ENCODE peak calls at places on chromosomes 2 and 18, in five cellular contexts. One of them, this sample, is unnamed.

GRCh38 chr18:38297910-38298309 is 732.3 kb upstream of the CELF4 start:
- DNase-seq in EL: no peak
- DNase-seq in activated CD8-positive, alpha-beta T cell treated with anti-CD3 and anti-CD28 coated beads for 36 hours: no peak
- DNase-seq in Karpas-422: no peak
- DNase-seq in RPMI8226: no peak
- DNase-seq in this sample: no peak

GRCh38 chr18:14905350-14905749 is 157.4 kb downstream of the ANKRD30B start:
- DNase-seq in Karpas-422: no peak
- DNase-seq in EL: no peak
- DNase-seq in activated CD8-positive, alpha-beta T cell treated with anti-CD3 and anti-CD28 coated beads for 36 hours: no peak
- DNase-seq in RPMI8226: no peak
- DNase-seq in this sample: no peak

GRCh38 chr2:216858312-216858711 is 1.6 kb downstream of the TNP1 start:
- DNase-seq in activated CD8-positive, alpha-beta T cell treated with anti-CD3 and anti-CD28 coated beads for 36 hours: peak; percentile 66
- DNase-seq in Karpas-422: no peak
- DNase-seq in EL: peak; percentile 65
- DNase-seq in RPMI8226: no peak
- DNase-seq in this sample: no peak

GRCh38 chr2:42071762-42072161 is 23.9 kb downstream of the PKDCC start:
- DNase-seq in Karpas-422: no peak
- DNase-seq in EL: no peak
- DNase-seq in activated CD8-positive, alpha-beta T cell treated with anti-CD3 and anti-CD28 coated beads for 36 hours: no peak
- DNase-seq in RPMI8226: no peak
- DNase-seq in this sample: peak; percentile 86

GRCh38 chr18:9755603-9756002 is 47.5 kb downstream of the RAB31 start:
- DNase-seq in EL: no peak
- DNase-seq in RPMI8226: no peak
- DNase-seq in activated CD8-positive, alpha-beta T cell treated with anti-CD3 and anti-CD28 coated beads for 36 hours: no peak
- DNase-seq in Karpas-422: no peak
- DNase-seq in this sample: no peak

GRCh38 chr2:124317628-124318027 is 292.5 kb downstream of the CNTNAP5 start:
- DNase-seq in Karpas-422: peak; percentile 53
- DNase-seq in activated CD8-positive, alpha-beta T cell treated with anti-CD3 and anti-CD28 coated beads for 36 hours: no peak
- DNase-seq in RPMI8226: no peak
- DNase-seq in EL: no peak
- DNase-seq in this sample: no peak

GRCh38 chr2:176002684-176003225 is 688 bp upstream of the LNPK start:
- DNase-seq in Karpas-422: no peak
- DNase-seq in EL: peak; percentile 19
- DNase-seq in activated CD8-positive, alpha-beta T cell treated with anti-CD3 and anti-CD28 coated beads for 36 hours: no peak
- DNase-seq in RPMI8226: no peak
- DNase-seq in this sample: no peak

GRCh38 chr18:13541621-13542519 is 184.5 kb downstream of the FAM210A start:
- DNase-seq in EL: no peak
- DNase-seq in activated CD8-positive, alpha-beta T cell treated with anti-CD3 and anti-CD28 coated beads for 36 hours: no peak
- DNase-seq in Karpas-422: no peak
- DNase-seq in RPMI8226: no peak
- DNase-seq in this sample: no peak

GRCh38 chr2:70964596-70965386 is 13.6 kb upstream of the ANKRD53 start:
- DNase-seq in Karpas-422: peak; percentile 94
- DNase-seq in activated CD8-positive, alpha-beta T cell treated with anti-CD3 and anti-CD28 coated beads for 36 hours: peak; percentile 89
- DNase-seq in RPMI8226: peak; percentile 86
- DNase-seq in EL: peak; percentile 68
- DNase-seq in this sample: peak; percentile 65

GRCh38 chr2:223751012-223751411 is 86.4 kb downstream of the AP1S3 start:
- DNase-seq in Karpas-422: no peak
- DNase-seq in activated CD8-positive, alpha-beta T cell treated with anti-CD3 and anti-CD28 coated beads for 36 hours: no peak
- DNase-seq in EL: peak; percentile 74
- DNase-seq in RPMI8226: no peak
- DNase-seq in this sample: peak; percentile 5

GRCh38 chr2:104025296-104025695 is 828.6 kb upstream of the POU3F3 start:
- DNase-seq in EL: no peak
- DNase-seq in Karpas-422: no peak
- DNase-seq in RPMI8226: no peak
- DNase-seq in activated CD8-positive, alpha-beta T cell treated with anti-CD3 and anti-CD28 coated beads for 36 hours: no peak
- DNase-seq in this sample: no peak

GRCh38 chr2:215189393-215189792 is 51.0 kb upstream of the ABCA12 start:
- DNase-seq in Karpas-422: no peak
- DNase-seq in activated CD8-positive, alpha-beta T cell treated with anti-CD3 and anti-CD28 coated beads for 36 hours: no peak
- DNase-seq in RPMI8226: no peak
- DNase-seq in EL: no peak
- DNase-seq in this sample: no peak

GRCh38 chr2:215680605-215681598 is 245.0 kb upstream of the FN1 start:
- DNase-seq in Karpas-422: no peak
- DNase-seq in activated CD8-positive, alpha-beta T cell treated with anti-CD3 and anti-CD28 coated beads for 36 hours: peak; percentile 51
- DNase-seq in EL: peak; percentile 67
- DNase-seq in RPMI8226: peak; percentile 28
- DNase-seq in this sample: peak; percentile 97

GRCh38 chr2:215736653-215737290 is 276.6 kb downstream of the MREG start:
- DNase-seq in activated CD8-positive, alpha-beta T cell treated with anti-CD3 and anti-CD28 coated beads for 36 hours: no peak
- DNase-seq in EL: peak; percentile 53
- DNase-seq in Karpas-422: peak; percentile 46
- DNase-seq in RPMI8226: no peak
- DNase-seq in this sample: peak; percentile 85

GRCh38 chr18:65235966-65236634 is 514.7 kb upstream of the CDH7 start:
- DNase-seq in EL: no peak
- DNase-seq in activated CD8-positive, alpha-beta T cell treated with anti-CD3 and anti-CD28 coated beads for 36 hours: no peak
- DNase-seq in Karpas-422: no peak
- DNase-seq in RPMI8226: peak; percentile 85
- DNase-seq in this sample: no peak

GRCh38 chr18:66560092-66560491 is 43.8 kb downstream of the CDH19 start:
- DNase-seq in activated CD8-positive, alpha-beta T cell treated with anti-CD3 and anti-CD28 coated beads for 36 hours: peak; percentile 1
- DNase-seq in Karpas-422: peak; percentile 62
- DNase-seq in RPMI8226: peak; percentile 56
- DNase-seq in EL: no peak
- DNase-seq in this sample: no peak

GRCh38 chr2:12716250-12717190 is at the start of gene TRIB2:
- DNase-seq in EL: peak; percentile 87
- DNase-seq in Karpas-422: peak; percentile 96
- DNase-seq in RPMI8226: peak; percentile 84
- DNase-seq in activated CD8-positive, alpha-beta T cell treated with anti-CD3 and anti-CD28 coated beads for 36 hours: peak; percentile 87
- DNase-seq in this sample: peak; percentile 87

GRCh38 chr2:201924453-201924852 is 109.2 kb upstream of the FZD7 start:
- DNase-seq in activated CD8-positive, alpha-beta T cell treated with anti-CD3 and anti-CD28 coated beads for 36 hours: no peak
- DNase-seq in RPMI8226: no peak
- DNase-seq in EL: no peak
- DNase-seq in Karpas-422: no peak
- DNase-seq in this sample: no peak

GRCh38 chr2:128271186-128271890 is 47.3 kb downstream of the HS6ST1 start:
- DNase-seq in Karpas-422: no peak
- DNase-seq in activated CD8-positive, alpha-beta T cell treated with anti-CD3 and anti-CD28 coated beads for 36 hours: no peak
- DNase-seq in RPMI8226: no peak
- DNase-seq in EL: no peak
- DNase-seq in this sample: no peak

GRCh38 chr2:154698238-154698788 is at the start of gene KCNJ3:
- DNase-seq in RPMI8226: no peak
- DNase-seq in EL: no peak
- DNase-seq in Karpas-422: no peak
- DNase-seq in activated CD8-positive, alpha-beta T cell treated with anti-CD3 and anti-CD28 coated beads for 36 hours: no peak
- DNase-seq in this sample: no peak

GRCh38 chr18:63051928-63052327 is 267.6 kb downstream of the BCL2 start:
- DNase-seq in RPMI8226: no peak
- DNase-seq in activated CD8-positive, alpha-beta T cell treated with anti-CD3 and anti-CD28 coated beads for 36 hours: no peak
- DNase-seq in Karpas-422: no peak
- DNase-seq in EL: no peak
- DNase-seq in this sample: no peak

GRCh38 chr2:118942012-118942411 is at the start of gene MARCO:
- DNase-seq in Karpas-422: no peak
- DNase-seq in RPMI8226: no peak
- DNase-seq in EL: no peak
- DNase-seq in activated CD8-positive, alpha-beta T cell treated with anti-CD3 and anti-CD28 coated beads for 36 hours: no peak
- DNase-seq in this sample: no peak

GRCh38 chr2:176004925-176005324 is 2.9 kb upstream of the LNPK start:
- DNase-seq in activated CD8-positive, alpha-beta T cell treated with anti-CD3 and anti-CD28 coated beads for 36 hours: no peak
- DNase-seq in EL: no peak
- DNase-seq in Karpas-422: no peak
- DNase-seq in RPMI8226: no peak
- DNase-seq in this sample: no peak

GRCh38 chr18:70195852-70196434 is 9.5 kb downstream of the RTTN start:
- DNase-seq in EL: peak; percentile 51
- DNase-seq in Karpas-422: peak; percentile 82
- DNase-seq in activated CD8-positive, alpha-beta T cell treated with anti-CD3 and anti-CD28 coated beads for 36 hours: peak; percentile 30
- DNase-seq in RPMI8226: peak; percentile 52
- DNase-seq in this sample: peak; percentile 60

GRCh38 chr2:201938151-201938815 is 95.4 kb upstream of the FZD7 start:
- DNase-seq in EL: no peak
- DNase-seq in RPMI8226: no peak
- DNase-seq in activated CD8-positive, alpha-beta T cell treated with anti-CD3 and anti-CD28 coated beads for 36 hours: no peak
- DNase-seq in Karpas-422: no peak
- DNase-seq in this sample: no peak

GRCh38 chr2:105934467-105934866 is 189.8 kb downstream of the NCK2 start:
- DNase-seq in RPMI8226: no peak
- DNase-seq in activated CD8-positive, alpha-beta T cell treated with anti-CD3 and anti-CD28 coated beads for 36 hours: peak; percentile 72
- DNase-seq in EL: no peak
- DNase-seq in Karpas-422: no peak
- DNase-seq in this sample: no peak

GRCh38 chr2:1521191-1521877 is 108.1 kb downstream of the TPO start:
- DNase-seq in EL: no peak
- DNase-seq in activated CD8-positive, alpha-beta T cell treated with anti-CD3 and anti-CD28 coated beads for 36 hours: no peak
- DNase-seq in Karpas-422: no peak
- DNase-seq in RPMI8226: no peak
- DNase-seq in this sample: no peak

GRCh38 chr2:19796036-19796703 is 105.6 kb downstream of the TTC32 start:
- DNase-seq in activated CD8-positive, alpha-beta T cell treated with anti-CD3 and anti-CD28 coated beads for 36 hours: no peak
- DNase-seq in Karpas-422: no peak
- DNase-seq in RPMI8226: no peak
- DNase-seq in EL: peak; percentile 89
- DNase-seq in this sample: peak; percentile 94

GRCh38 chr2:132404056-132404455 is 12.5 kb upstream of the GPR39 start:
- DNase-seq in activated CD8-positive, alpha-beta T cell treated with anti-CD3 and anti-CD28 coated beads for 36 hours: no peak
- DNase-seq in EL: no peak
- DNase-seq in Karpas-422: no peak
- DNase-seq in RPMI8226: no peak
- DNase-seq in this sample: no peak

GRCh38 chr2:142008135-142008744 is 122.6 kb downstream of the LRP1B start:
- DNase-seq in activated CD8-positive, alpha-beta T cell treated with anti-CD3 and anti-CD28 coated beads for 36 hours: no peak
- DNase-seq in RPMI8226: no peak
- DNase-seq in Karpas-422: no peak
- DNase-seq in EL: no peak
- DNase-seq in this sample: peak; percentile 46

GRCh38 chr2:215354771-215355695 is 43.2 kb downstream of the ATIC start:
- DNase-seq in RPMI8226: no peak
- DNase-seq in Karpas-422: no peak
- DNase-seq in EL: no peak
- DNase-seq in activated CD8-positive, alpha-beta T cell treated with anti-CD3 and anti-CD28 coated beads for 36 hours: no peak
- DNase-seq in this sample: peak; percentile 1

GRCh38 chr18:47247036-47247832 is 4.2 kb downstream of the SKOR2 start:
- DNase-seq in activated CD8-positive, alpha-beta T cell treated with anti-CD3 and anti-CD28 coated beads for 36 hours: peak; percentile 5
- DNase-seq in Karpas-422: no peak
- DNase-seq in EL: no peak
- DNase-seq in RPMI8226: no peak
- DNase-seq in this sample: no peak

GRCh38 chr2:147450661-147451060 is 394.2 kb upstream of the ACVR2A start:
- DNase-seq in Karpas-422: peak; percentile 27
- DNase-seq in EL: no peak
- DNase-seq in activated CD8-positive, alpha-beta T cell treated with anti-CD3 and anti-CD28 coated beads for 36 hours: no peak
- DNase-seq in RPMI8226: no peak
- DNase-seq in this sample: no peak

GRCh38 chr18:49699303-49699702 is 114.0 kb downstream of the ACAA2 start:
- DNase-seq in Karpas-422: no peak
- DNase-seq in EL: no peak
- DNase-seq in activated CD8-positive, alpha-beta T cell treated with anti-CD3 and anti-CD28 coated beads for 36 hours: no peak
- DNase-seq in RPMI8226: no peak
- DNase-seq in this sample: no peak

This sample was measured in HCEC 1CT.